ENCODE peak calls at places on chromosomes 13 and 19, in seven cellular contexts. J is OCI-M1; I is stimulated activated CD8-positive, alpha-beta memory T cell treated with anti-CD3 and anti-CD28 coated beads, Interleukin-2, amount 100 ng/mL, for 1 hour; P is effector memory CD4-positive, alpha-beta T cell; U is body of pancreas; W is omental fat pad; F is K562. N is an unnamed sample.

GRCh38 chr19:21314676-21315075 is 14.5 kb downstream of the ZNF708 start:
- DNase-seq in U (no peak), F (no peak), W (no peak), J (no peak), P (no peak), I (no peak), N (no peak)

GRCh38 chr13:101398920-101399319 is 17.4 kb downstream of the NALCN start:
- DNase-seq in U (no peak), P (no peak), F (no peak), J (no peak), W (no peak), I (no peak), N (no peak)

GRCh38 chr19:48965806-48966540 is 864 bp downstream of the FTL start:
- DNase-seq in I (peak; percentile 78), J (peak; percentile 93), F (peak; percentile 58), P (peak; percentile 82), U (peak; percentile 90), W (peak; percentile 83), N (no peak)

GRCh38 chr19:46913852-46914430 is 53.1 kb downstream of the ARHGAP35 start:
- DNase-seq in W (no peak), I (no peak), P (no peak), J (peak; percentile 91), U (no peak), F (no peak), N (peak; percentile 45)

GRCh38 chr19:55165952-55166529 is 372 bp downstream of the DNAAF3 start:
- DNase-seq in W (no peak), U (peak; percentile 81), J (peak; percentile 96), I (no peak), F (peak; percentile 60), P (no peak), N (peak; percentile 86)

GRCh38 chr19:18650048-18650435 is 13.2 kb downstream of the KLHL26 start:
- DNase-seq in I (no peak), W (no peak), J (no peak), U (peak; percentile 44), P (no peak), F (no peak), N (no peak)

GRCh38 chr19:1624458-1624857 is 19.2 kb upstream of the UQCR11 start:
- DNase-seq in F (peak; percentile 71), P (peak; percentile 11), W (no peak), J (peak; percentile 14), U (peak; percentile 46), I (peak; percentile 35), N (peak; percentile 78)

GRCh38 chr19:4337906-4338440 is 654 bp downstream of the STAP2 start:
- DNase-seq in J (peak; percentile 66), U (peak; percentile 61), I (no peak), F (no peak), W (no peak), P (no peak), N (no peak)

GRCh38 chr19:37902668-37903067 is 3.7 kb downstream of the WDR87 start:
- DNase-seq in W (peak; percentile 57), J (peak; percentile 90), P (peak; percentile 48), F (peak; percentile 78), I (peak; percentile 74), U (peak; percentile 88), N (peak; percentile 89)

GRCh38 chr13:111861766-111862366 is 205.1 kb upstream of the SOX1 start:
- DNase-seq in U (no peak), I (no peak), J (no peak), F (no peak), P (no peak), W (no peak), N (no peak)

GRCh38 chr19:51460164-51460992 is 2.1 kb upstream of the SIGLEC8 start:
- DNase-seq in P (no peak), J (peak; percentile 85), U (peak; percentile 29), F (peak; percentile 60), I (no peak), W (no peak), N (peak; percentile 51)

GRCh38 chr19:7829561-7830271 is at the start of gene EVI5L:
- DNase-seq in I (peak; percentile 99), J (peak; percentile 100), U (peak; percentile 100), F (peak; percentile 98), W (peak; percentile 99), P (peak; percentile 99), N (peak; percentile 91)